ENCODE peak calls at places on chromosomes 4 and X, in ten cellular contexts. H, P, K, C, X, J, R, S, Y and E are unnamed samples.
A peak's percentile ranks its signal among the peaks of the same experiment; 100 is the strongest.

GRCh38 chrX:146224442-146224841 is 406.8 kb downstream of the SLITRK2 start:
- DNase-seq in J (no peak), X (no peak), Y (no peak), R (no peak), K (no peak), P (no peak), S (peak; percentile 32), C (no peak), H (no peak), E (no peak)

GRCh38 chrX:39563189-39563588 is 534.6 kb downstream of the BCOR start:
- DNase-seq in K (no peak), J (no peak), X (no peak), R (no peak), P (no peak), S (no peak), H (no peak), C (no peak), Y (no peak), E (no peak)

GRCh38 chrX:137212078-137212632 is 178.4 kb upstream of the GPR101 start:
- DNase-seq in S (no peak), C (no peak), J (no peak), X (no peak), P (no peak), Y (no peak), H (no peak), K (no peak), R (no peak), E (no peak)

GRCh38 chr4:169249214-169249973 is 21.4 kb downstream of the SH3RF1 start:
- DNase-seq in C (no peak), R (no peak), H (no peak), J (no peak), K (no peak), P (no peak), S (no peak), Y (no peak), X (no peak), E (peak; percentile 37)

GRCh38 chr4:15725608-15726007 is 22.7 kb downstream of the BST1 start:
- DNase-seq in H (no peak), Y (no peak), K (no peak), J (no peak), R (no peak), X (no peak), C (no peak), P (no peak), S (no peak), E (no peak)

GRCh38 chr4:101865501-101866062 is 75.1 kb downstream of the BANK1 start:
- DNase-seq in R (no peak), S (no peak), K (no peak), P (no peak), C (no peak), J (no peak), Y (no peak), H (no peak), X (no peak), E (no peak)

GRCh38 chrX:133265331-133265730 is 47.2 kb upstream of the TFDP3 start:
- DNase-seq in Y (no peak), C (no peak), X (no peak), S (peak; percentile 88), H (peak; percentile 39), J (no peak), R (peak; percentile 76), P (no peak), K (no peak), E (no peak)

GRCh38 chr4:177047851-177048174 is 255.1 kb upstream of the VEGFC start:
- DNase-seq in H (no peak), C (no peak), X (no peak), P (no peak), S (no peak), K (no peak), R (no peak), J (no peak), Y (no peak), E (no peak)

GRCh38 chr4:37573566-37573965 is 112.6 kb downstream of the RELL1 start:
- DNase-seq in X (no peak), H (no peak), K (no peak), J (no peak), Y (no peak), P (no peak), C (no peak), R (no peak), S (no peak), E (no peak)

GRCh38 chr4:94533405-94534223 is 81.9 kb downstream of the PDLIM5 start:
- DNase-seq in Y (no peak), S (no peak), C (no peak), X (no peak), R (no peak), P (no peak), H (no peak), J (no peak), K (no peak), E (no peak)

GRCh38 chr4:94532016-94532789 is 80.5 kb downstream of the PDLIM5 start:
- DNase-seq in R (no peak), K (no peak), P (peak; percentile 20), C (no peak), S (no peak), Y (no peak), J (no peak), H (no peak), X (no peak), E (no peak)

GRCh38 chr4:94536649-94537464 is 85.1 kb downstream of the PDLIM5 start:
- DNase-seq in X (no peak), H (no peak), P (no peak), C (no peak), S (no peak), Y (no peak), K (no peak), J (no peak), R (no peak), E (no peak)

GRCh38 chr4:94536049-94536448 is 84.3 kb downstream of the PDLIM5 start:
- DNase-seq in H (no peak), Y (no peak), P (no peak), S (no peak), J (no peak), R (no peak), X (no peak), K (no peak), C (no peak), E (no peak)

DNA sequence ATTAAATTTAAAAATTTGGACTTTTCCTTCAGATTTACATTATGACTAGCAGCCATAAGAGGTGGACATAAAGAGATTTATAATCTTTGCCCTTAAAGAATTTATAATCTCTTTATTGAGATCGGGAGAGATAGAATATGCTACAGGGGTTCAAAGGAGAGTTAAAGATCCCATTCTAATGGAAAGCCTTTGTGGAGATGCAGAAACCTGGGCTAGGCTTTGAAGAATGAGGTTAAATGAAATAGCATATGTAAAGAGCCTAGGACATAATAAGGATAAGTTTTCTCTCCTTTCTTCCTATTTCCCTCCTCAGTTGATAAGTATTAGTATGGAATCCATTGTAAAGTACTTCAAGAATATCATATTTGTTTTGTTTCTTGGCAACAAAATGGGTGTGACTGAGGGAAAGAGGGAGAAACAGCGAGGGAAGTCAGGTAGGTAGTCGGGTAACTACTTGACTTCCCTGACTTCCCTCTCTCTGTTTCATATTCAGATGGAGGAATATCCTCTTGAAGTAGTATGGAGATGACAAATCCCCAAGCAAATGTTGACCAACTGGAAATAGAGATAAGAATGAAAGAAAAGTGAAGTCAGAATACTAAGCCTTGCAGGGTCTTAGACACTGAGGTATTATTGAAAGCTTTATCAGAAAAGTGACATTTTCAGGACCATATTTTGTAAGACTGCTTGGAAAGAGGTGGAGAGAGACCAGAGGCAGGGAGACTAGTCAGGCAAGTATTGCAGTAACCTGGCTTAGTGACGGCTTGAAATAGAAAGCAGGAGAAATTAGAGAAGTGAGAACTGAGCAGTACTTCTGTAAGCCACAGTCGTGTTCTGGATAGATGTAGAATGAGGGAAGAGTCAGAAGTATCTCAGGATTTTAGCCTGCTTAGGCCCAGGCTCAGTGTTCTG is 82.9 kb downstream of the PDLIM5 start:
- DNase-seq in S (peak; percentile 43), Y (no peak), H (no peak), R (no peak), C (no peak), K (no peak), P (no peak), X (no peak), J (no peak), E (no peak)
- H3K27ac ChIP-seq in S (peak overlapping the region; percentile 10), Y (peak overlapping the region; percentile 54), H (no peak overlapping the region), R (peak overlapping the region; percentile 68), C (peak overlapping the region; percentile 37), K (no peak overlapping the region), P (no peak overlapping the region), X (peak overlapping the region; percentile 22), J (peak overlapping the region; percentile 36), E (no peak overlapping the region)

GRCh38 chrX:130097507-130098201 is 12.6 kb downstream of the ELF4 start:
- DNase-seq in C (peak; percentile 23), R (no peak), H (no peak), J (no peak), X (peak; percentile 53), Y (no peak), P (peak; percentile 74), K (no peak), S (no peak), E (no peak)
- H3K27ac ChIP-seq in C (peak overlapping the region; percentile 32), R (no peak overlapping the region), H (no peak overlapping the region), J (no peak overlapping the region), X (peak overlapping the region; percentile 55), Y (peak overlapping the region; percentile 72), P (peak overlapping the region; percentile 68), K (no peak overlapping the region), S (no peak overlapping the region), E (peak overlapping the region; percentile 32)

GRCh38 chrX:23436875-23437274 is 102.2 kb downstream of the PTCHD1 start:
- DNase-seq in K (no peak), R (no peak), H (no peak), J (no peak), X (no peak), S (peak; percentile 92), P (no peak), C (no peak), Y (no peak), E (no peak)

GRCh38 chrX:23434356-23434884 is 99.8 kb downstream of the PTCHD1 start:
- DNase-seq in H (peak; percentile 58), Y (peak; percentile 89), P (peak; percentile 46), R (no peak), K (peak; percentile 69), X (peak; percentile 84), S (no peak), J (peak; percentile 30), C (peak; percentile 72), E (peak; percentile 62)

GRCh38 chrX:23435575-23435974 is 100.9 kb downstream of the PTCHD1 start:
- DNase-seq in K (no peak), H (no peak), P (no peak), J (no peak), C (no peak), Y (no peak), R (no peak), S (peak; percentile 64), X (no peak), E (no peak)

DNA sequence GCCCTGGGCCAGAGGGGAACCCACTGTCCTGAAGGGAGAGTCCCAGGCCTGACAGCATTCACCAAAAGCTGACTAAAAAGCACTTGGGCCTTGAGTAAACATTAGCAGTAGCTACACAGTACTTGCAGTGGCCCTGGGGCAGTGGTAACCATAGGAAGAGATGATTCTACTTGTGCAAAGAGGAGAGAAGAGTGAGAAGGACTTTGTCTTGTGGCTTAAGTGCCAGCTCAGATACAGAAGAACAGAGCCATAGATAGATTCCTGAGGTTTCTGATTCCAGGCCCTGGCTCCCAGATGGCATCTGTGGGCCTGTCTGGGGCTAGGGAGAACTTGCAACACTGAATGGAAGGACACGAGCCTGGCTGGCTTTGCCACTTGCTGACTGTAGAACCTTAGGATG is 100.5 kb downstream of the PTCHD1 start:
- DNase-seq in R (no peak), X (no peak), P (no peak), J (no peak), S (peak; percentile 46), Y (no peak), C (no peak), H (no peak), K (no peak), E (no peak)
- H3K27ac ChIP-seq in R (no peak overlapping the region), X (peak overlapping the region; percentile 43), P (peak overlapping the region; percentile 44), J (peak overlapping the region; percentile 78), S (no peak overlapping the region), Y (peak overlapping the region; percentile 67), C (no peak overlapping the region), H (no peak overlapping the region), K (peak overlapping the region; percentile 39), E (peak overlapping the region; percentile 44)

GRCh38 chrX:43706786-43707185 is 50.7 kb downstream of the MAOA start:
- DNase-seq in Y (no peak), J (no peak), H (no peak), S (no peak), P (no peak), C (no peak), X (no peak), K (no peak), R (no peak), E (no peak)
- H3K27ac ChIP-seq in Y (no peak overlapping the region), J (peak overlapping the region; percentile 22), H (no peak overlapping the region), S (no peak overlapping the region), P (peak overlapping the region; percentile 86), C (no peak overlapping the region), X (peak overlapping the region; percentile 72), K (peak overlapping the region; percentile 74), R (no peak overlapping the region), E (no peak overlapping the region)